ENCODE peak calls at places on chromosomes 12 and 14, in ten cellular contexts. X is lower lobe of right lung; E is CD8-positive, alpha-beta T cell; W is A549; M is psoas muscle; U is thyroid gland; Q is ovary; F is pancreas; S is sigmoid colon; D is astrocyte. R is an unnamed sample. For H3K9me3, the result is how much of the 10 kb centered on the place peaks cover.

GRCh38 chr14:54364555-54365415 is 32.0 kb upstream of the CDKN3 start:
- DNase-seq in X (no peak), D (peak), Q (no peak), F (no peak), M (peak), U (peak), E (no peak), W (no peak), S (no peak), R (no peak)

GRCh38 chr12:18861287-18861858 is 123.5 kb downstream of the CAPZA3 start:
- DNase-seq in S (no peak), D (peak), W (no peak), E (no peak), X (no peak), Q (no peak), F (no peak), U (no peak), M (no peak), R (no peak)

GRCh38 chr12:42590324-42590934 is 883 bp upstream of the PRICKLE1 start:
- DNase-seq in S (peak), Q (peak), W (peak), E (no peak), D (no peak), U (peak), X (peak), F (peak), M (peak), R (no peak)

GRCh38 chr14:71247106-71247505 is 339.8 kb downstream of the PCNX1 start:
- DNase-seq in F (no peak), M (no peak), U (no peak), D (no peak), S (no peak), Q (no peak), W (no peak), X (no peak), E (no peak), R (no peak)

GRCh38 chr12:2301531-2302461 is 249.0 kb downstream of the CACNA1C start:
- DNase-seq in X (no peak), M (no peak), U (no peak), E (no peak), W (no peak), Q (no peak), S (peak), D (peak), F (no peak), R (no peak)

GRCh38 chr12:124738636-124739467 is 124.8 kb downstream of the SCARB1 start:
- DNase-seq in U (no peak), S (no peak), Q (no peak), E (no peak), D (peak), W (no peak), F (no peak), M (no peak), X (no peak), R (no peak)

GRCh38 chr12:53378705-53379388 is 1.1 kb upstream of the SP1 start:
- DNase-seq in U (no peak), S (no peak), F (no peak), W (peak), E (no peak), D (no peak), Q (no peak), X (peak), M (no peak), R (no peak)

GRCh38 chr12:92408072-92408900 is 262.6 kb upstream of the BTG1 start:
- DNase-seq in X (no peak), E (peak), W (peak), S (no peak), Q (no peak), F (no peak), M (no peak), D (no peak), U (no peak), R (no peak)

GRCh38 chr14:95993768-95994592 is 45.2 kb upstream of the C14orf132 start:
- DNase-seq in M (no peak), U (peak), W (peak), S (no peak), E (no peak), X (no peak), D (peak), Q (peak), F (peak), R (no peak)

GRCh38 chr14:96056509-96057422 is 17.6 kb downstream of the C14orf132 start:
- DNase-seq in Q (no peak), U (no peak), W (no peak), F (no peak), X (no peak), S (no peak), D (no peak), E (no peak), M (no peak), R (no peak)

GRCh38 chr12:88237954-88238353 is 95.8 kb downstream of the TMTC3 start:
- DNase-seq in F (no peak), X (no peak), E (no peak), S (no peak), D (peak), Q (no peak), U (no peak), W (no peak), M (no peak), R (no peak)

GRCh38 chr14:95895720-95896119 is 19.1 kb downstream of the TUNAR start:
- DNase-seq in D (no peak), F (no peak), M (no peak), S (no peak), E (no peak), X (no peak), U (no peak), Q (no peak), W (peak), R (no peak)

GRCh38 chr14:95699397-95699796 is 13.2 kb downstream of the TCL1B start:
- DNase-seq in E (no peak), W (no peak), S (no peak), Q (no peak), F (no peak), D (no peak), M (no peak), X (no peak), U (no peak), R (no peak)

GRCh38 chr12:115437061-115437567 is 753.1 kb upstream of the TBX3 start:
- DNase-seq in W (no peak), F (no peak), U (no peak), S (no peak), Q (no peak), D (peak), X (no peak), E (no peak), M (no peak), R (no peak)

GRCh38 chr12:56190695-56191155 is 1.4 kb upstream of the SMARCC2 start:
- DNase-seq in M (no peak), S (no peak), F (no peak), D (no peak), X (no peak), W (peak), U (no peak), E (no peak), Q (peak), R (no peak)
- H3K27ac ChIP-seq in M (peak), S (peak), F (peak), D (no peak), X (peak), W (peak), U (peak), E (peak), Q (peak), R (peak)

GRCh38 chr14:105842105-105842504 is 315.7 kb downstream of the TMEM121 start:
- DNase-seq in X (no peak), U (no peak), M (no peak), S (no peak), D (no peak), E (no peak), Q (no peak), W (no peak), F (no peak), R (no peak)
- H3K9me3 ChIP-seq in X (under half), U (under half), M (under half), S (under half), D (under half), E (under half), Q (under half), W (under half), F (under half), R (under half)

GRCh38 chr12:752673-753400 is 458 bp downstream of the WNK1 start:
- DNase-seq in E (peak), S (no peak), W (no peak), X (peak), U (peak), F (peak), D (no peak), M (peak), Q (peak), R (peak)
- TF ChIP-seq CTCF in E (no peak), S (no peak), W (no peak), X (peak), U (peak), F (no peak), D (no peak), M (peak), Q (peak), R (no peak)

GRCh38 chr12:96908170-96908675 is 1.2 kb downstream of the NEDD1 start:
- DNase-seq in W (peak), X (no peak), M (no peak), F (no peak), D (no peak), S (no peak), U (no peak), E (no peak), Q (no peak), R (no peak)

GRCh38 chr12:96912261-96912660 is 5.2 kb downstream of the NEDD1 start:
- DNase-seq in E (no peak), W (no peak), M (no peak), X (no peak), Q (no peak), D (no peak), S (no peak), F (no peak), U (no peak), R (no peak)

GRCh38 chr12:96906498-96906848 is 584 bp upstream of the NEDD1 start:
- DNase-seq in D (no peak), S (no peak), F (no peak), U (peak), M (no peak), W (peak), X (no peak), Q (no peak), E (peak), R (no peak)

GRCh38 chr12:96906849-96907664 is at the start of gene NEDD1:
- DNase-seq in S (peak), W (peak), F (peak), U (peak), X (peak), M (peak), Q (peak), D (peak), E (peak), R (peak)

DNA sequence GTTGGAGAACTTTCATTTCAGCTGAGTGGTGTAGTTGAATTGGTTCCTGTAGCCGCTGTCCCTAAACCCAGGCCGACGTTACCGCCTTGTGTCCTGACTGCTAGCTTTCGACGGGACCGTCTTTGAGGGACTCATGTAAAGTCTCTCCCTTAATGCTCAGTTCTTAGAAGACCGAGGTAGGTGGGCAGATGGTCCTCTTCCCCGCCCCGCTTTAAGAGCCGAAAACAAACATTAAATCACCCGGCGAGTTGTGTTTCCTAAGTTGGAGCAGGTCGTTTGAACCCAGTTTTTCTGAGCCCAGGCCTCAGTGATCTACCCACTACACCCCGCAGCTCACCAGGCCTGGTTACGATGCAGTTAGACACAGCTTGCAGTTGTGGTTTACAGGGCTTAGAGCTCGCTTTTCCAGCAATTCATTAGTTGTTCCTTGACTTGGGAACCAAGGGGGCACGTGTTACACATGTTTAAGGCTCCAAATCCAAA is 665 bp downstream of the NEDD1 start:
- DNase-seq in M (no peak), U (peak), Q (no peak), D (peak), E (peak), S (no peak), F (no peak), W (peak), X (no peak), R (no peak)
- H3K27ac ChIP-seq in M (peak), U (peak), Q (peak), D (peak), E (peak), S (peak), F (peak), W (peak), X (peak), R (peak)

DNA sequence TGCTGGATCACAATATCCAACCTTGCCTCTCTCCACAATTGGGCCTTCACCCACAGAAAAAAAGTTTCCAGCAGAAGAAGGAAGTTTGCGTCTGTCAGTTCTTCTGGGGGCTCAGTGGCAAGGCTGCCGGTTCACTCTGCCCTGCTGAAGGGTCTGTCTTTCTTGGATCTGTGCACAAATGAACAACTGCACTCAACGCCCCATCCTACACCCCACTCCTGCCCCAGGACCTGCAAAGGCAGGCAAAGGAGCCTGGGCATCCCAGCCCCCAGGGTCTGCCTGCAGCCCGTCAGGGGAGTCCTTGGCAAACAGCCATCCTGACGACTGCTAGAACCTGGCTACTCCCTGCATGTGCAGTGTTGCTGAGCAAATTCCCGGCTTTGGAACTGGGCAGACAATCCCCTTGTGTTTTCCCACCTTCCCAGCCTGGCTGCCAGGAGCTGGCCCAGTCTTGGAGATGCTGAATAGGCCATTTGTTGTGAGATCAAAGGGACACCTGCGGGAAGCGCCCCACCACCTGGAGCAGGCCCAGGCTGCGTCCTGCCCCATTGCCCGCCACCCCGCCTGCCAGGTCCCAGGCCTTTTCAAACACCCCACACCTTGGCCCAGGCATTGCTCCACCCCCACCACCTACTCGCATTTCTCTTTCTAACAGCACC is 311.9 kb downstream of the BCL11B start:
- DNase-seq in U (no peak), D (no peak), S (peak), F (no peak), M (no peak), E (no peak), W (no peak), Q (no peak), X (no peak), R (no peak)
- H3K9me3 ChIP-seq in U (under half), D (under half), S (under half), F (under half), M (under half), E (under half), W (under half), Q (under half), X (under half), R (under half)

GRCh38 chr12:4282892-4283511 is 9.4 kb downstream of the CCND2 start:
- DNase-seq in F (no peak), D (no peak), E (no peak), W (no peak), X (no peak), Q (no peak), U (no peak), M (no peak), S (no peak), R (no peak)
- TF ChIP-seq CTCF in F (no peak), D (no peak), E (no peak), W (no peak), X (no peak), Q (no peak), U (no peak), M (no peak), S (no peak), R (no peak)

GRCh38 chr14:99481745-99482099 is 513 bp downstream of the CCNK start:
- DNase-seq in Q (no peak), U (peak), X (no peak), M (no peak), E (no peak), W (peak), D (peak), S (no peak), F (no peak), R (no peak)

GRCh38 chr14:99480856-99481744 is at the start of the genes CCNK and SETD3:
- DNase-seq in F (peak), S (peak), Q (peak), X (peak), D (peak), U (peak), M (peak), E (peak), W (peak), R (peak)

GRCh38 chr14:99479903-99480855 is 480 bp downstream of the SETD3 start:
- DNase-seq in W (peak), F (peak), M (peak), S (peak), D (peak), X (peak), U (peak), Q (peak), E (peak), R (no peak)

GRCh38 chr14:99478133-99478532 is 2.5 kb downstream of the SETD3 start:
- DNase-seq in U (peak), F (no peak), M (no peak), E (no peak), Q (no peak), D (no peak), X (no peak), S (no peak), W (no peak), R (no peak)

DNA sequence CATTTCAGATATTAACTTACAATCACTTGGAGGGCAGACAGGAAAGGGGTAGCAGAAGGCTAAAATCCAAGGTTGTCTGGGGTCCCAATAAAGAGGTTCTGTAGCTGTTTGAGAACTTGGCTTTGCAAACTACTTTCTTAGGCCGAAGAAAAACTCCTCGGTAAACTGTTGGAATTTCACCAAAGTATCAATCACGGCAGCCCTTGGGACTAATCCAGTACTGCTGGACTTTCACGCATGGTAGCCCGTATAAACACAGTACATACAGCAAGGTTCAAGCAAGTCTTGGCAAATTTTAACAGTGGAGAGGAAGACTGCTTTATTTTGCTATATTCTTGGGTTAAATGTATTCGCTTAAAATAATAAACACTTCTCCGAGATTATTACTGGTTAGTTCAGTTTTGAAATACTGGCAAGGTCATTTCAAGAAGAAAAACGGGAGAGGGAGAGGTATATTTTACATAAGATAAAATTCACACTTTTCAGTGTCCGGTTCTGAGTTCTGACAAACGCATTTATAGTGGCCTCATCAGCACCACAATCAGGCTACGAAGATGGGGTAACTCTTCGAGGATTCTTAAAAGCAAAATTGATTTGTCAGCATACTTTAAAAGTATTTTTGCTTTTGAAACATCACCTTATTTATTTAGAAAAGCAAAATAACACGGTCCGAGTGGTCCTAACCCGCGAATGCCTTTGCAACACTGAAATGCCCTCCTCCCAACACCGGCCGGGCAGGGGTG is 1.3 kb downstream of the SETD3 start:
- DNase-seq in E (no peak), W (no peak), S (no peak), F (no peak), X (no peak), M (no peak), U (peak), Q (no peak), D (no peak), R (no peak)
- H3K27ac ChIP-seq in E (no peak), W (peak), S (peak), F (peak), X (peak), M (peak), U (peak), Q (peak), D (peak), R (no peak)

GRCh38 chr12:127295630-127296029 is 971.3 kb upstream of the TMEM132C start:
- DNase-seq in S (no peak), X (no peak), D (no peak), U (no peak), F (no peak), E (no peak), Q (no peak), W (no peak), M (no peak), R (no peak)
- H3K9me3 ChIP-seq in S (under half), X (under half), D (under half), U (under half), F (under half), E (under half), Q (under half), W (under half), M (under half), R (under half)

GRCh38 chr12:57815177-57816000 is 3.1 kb downstream of the AVIL start:
- DNase-seq in S (no peak), M (no peak), X (no peak), U (no peak), Q (no peak), W (no peak), E (no peak), F (no peak), D (no peak), R (no peak)
- TF ChIP-seq CTCF in S (no peak), M (no peak), X (no peak), U (no peak), Q (no peak), W (no peak), E (no peak), F (no peak), D (no peak), R (no peak)

DNA sequence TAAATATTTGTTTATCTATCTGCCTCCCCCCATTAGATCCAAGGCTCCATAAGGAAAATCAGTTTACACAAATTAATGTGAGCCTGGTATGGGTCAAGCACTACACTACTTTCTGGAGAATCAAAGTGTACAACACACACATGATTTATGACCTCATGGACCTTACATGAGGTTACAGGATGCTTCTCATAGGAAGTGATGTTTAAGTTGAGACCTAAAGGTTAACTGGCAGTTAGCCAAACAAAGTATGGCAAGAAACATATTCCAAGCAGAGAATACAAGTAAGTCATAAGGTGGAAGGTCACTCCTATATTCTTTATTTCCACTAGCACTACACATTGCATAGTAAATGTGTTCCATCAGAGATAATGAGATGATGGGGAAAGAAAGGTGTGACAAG is 39.2 kb downstream of the OSBPL8 start:
- DNase-seq in S (no peak), X (no peak), Q (no peak), D (no peak), W (no peak), F (no peak), E (no peak), M (no peak), U (no peak), R (no peak)
- H3K27ac ChIP-seq in S (no peak), X (no peak), Q (no peak), D (no peak), W (no peak), F (no peak), E (no peak), M (no peak), U (no peak), R (no peak)